ENCODE peak calls at places on chromosome 20, in seven cellular contexts. G, B, E, N, J, Y and V are unnamed samples.

GRCh38 chr20:51586005-51586440 is 43.5 kb upstream of the NFATC2 start:
- DNase-seq in B (no peak), N (no peak), Y (no peak), J (no peak), G (no peak), E (no peak), V (no peak)

GRCh38 chr20:45963059-45964011 is 8.7 kb downstream of the ZNF335 start:
- DNase-seq in G (peak; percentile 82), E (no peak), J (peak; percentile 56), B (no peak), Y (peak; percentile 15), N (no peak), V (no peak)

GRCh38 chr20:22559711-22560305 is 24.6 kb downstream of the FOXA2 start:
- DNase-seq in G (no peak), N (no peak), B (no peak), J (no peak), Y (no peak), E (no peak), V (no peak)

GRCh38 chr20:57840066-57840465 is 130.3 kb upstream of the PMEPA1 start:
- DNase-seq in B (no peak), E (no peak), N (no peak), G (no peak), J (no peak), Y (no peak), V (no peak)

GRCh38 chr20:54476336-54476928 is 1.0 kb downstream of the DOK5 start:
- DNase-seq in B (no peak), E (no peak), Y (no peak), G (no peak), J (no peak), N (no peak), V (no peak)

GRCh38 chr20:58583141-58583540 is 67.9 kb upstream of the APCDD1L start:
- DNase-seq in G (no peak), Y (no peak), B (no peak), E (no peak), N (no peak), J (no peak), V (no peak)

GRCh38 chr20:44409132-44409600 is 53.7 kb downstream of the HNF4A start:
- DNase-seq in E (no peak), B (no peak), G (no peak), N (no peak), Y (no peak), J (no peak), V (no peak)

GRCh38 chr20:1566701-1567100 is 9.2 kb upstream of the SIRPD start:
- DNase-seq in N (no peak), G (peak; percentile 1), Y (peak; percentile 0), E (no peak), B (no peak), J (no peak), V (no peak)

GRCh38 chr20:407953-408842 is at the start of gene RBCK1:
- DNase-seq in E (no peak), Y (peak; percentile 89), B (peak; percentile 98), J (peak; percentile 99), G (peak; percentile 85), N (no peak), V (peak; percentile 99)

GRCh38 chr20:9615766-9616454 is 101.5 kb downstream of the LAMP5 start:
- DNase-seq in E (peak; percentile 57), Y (no peak), G (no peak), B (no peak), N (no peak), J (no peak), V (peak; percentile 25)

GRCh38 chr20:31505903-31506302 is 8.3 kb upstream of the HM13 start:
- DNase-seq in Y (no peak), J (no peak), G (no peak), E (no peak), B (no peak), N (no peak), V (no peak)

GRCh38 chr20:63087236-63087871 is 80.6 kb upstream of the BHLHE23 start:
- DNase-seq in N (no peak), J (no peak), B (no peak), E (no peak), G (no peak), Y (no peak), V (no peak)

GRCh38 chr20:38805502-38805957 is at the start of gene PPP1R16B:
- DNase-seq in Y (peak; percentile 83), G (no peak), N (no peak), E (no peak), J (peak; percentile 94), B (peak; percentile 70), V (peak; percentile 73)

GRCh38 chr20:46028772-46029371 is at the start of gene SLC12A5:
- DNase-seq in J (no peak), B (no peak), G (no peak), Y (no peak), N (no peak), E (no peak), V (no peak)

GRCh38 chr20:18431206-18431605 is 35.6 kb downstream of the DZANK1 start:
- DNase-seq in G (no peak), Y (no peak), J (no peak), E (no peak), B (no peak), N (no peak), V (no peak)

GRCh38 chr20:51492167-51493092 is 50.1 kb downstream of the NFATC2 start:
- DNase-seq in E (no peak), B (no peak), Y (peak; percentile 83), N (no peak), J (no peak), G (no peak), V (no peak)

GRCh38 chr20:17227669-17228623 is 1.1 kb downstream of the PCSK2 start:
- DNase-seq in J (peak; percentile 26), N (no peak), E (no peak), G (no peak), Y (no peak), B (no peak), V (no peak)

GRCh38 chr20:10798811-10799210 is 125.0 kb upstream of the JAG1 start:
- DNase-seq in G (no peak), N (no peak), B (no peak), J (no peak), E (no peak), Y (no peak), V (no peak)

GRCh38 chr20:35111141-35111888 is 18.7 kb upstream of the TRPC4AP start:
- DNase-seq in B (no peak), Y (no peak), G (no peak), E (no peak), J (no peak), N (no peak), V (no peak)

GRCh38 chr20:56799187-56799586 is 170.1 kb downstream of the TFAP2C start:
- DNase-seq in Y (no peak), B (no peak), N (no peak), J (no peak), G (no peak), E (no peak), V (no peak)

GRCh38 chr20:18360601-18361000 is 72.3 kb downstream of the ZNF133 start:
- DNase-seq in N (no peak), G (no peak), Y (no peak), J (no peak), B (no peak), E (no peak), V (no peak)

GRCh38 chr20:20233041-20233514 is 134.8 kb upstream of the INSM1 start:
- DNase-seq in E (no peak), Y (no peak), N (no peak), J (peak; percentile 64), G (no peak), B (no peak), V (no peak)

GRCh38 chr20:32079655-32080109 is 27.6 kb downstream of the HCK start:
- DNase-seq in Y (no peak), E (no peak), J (no peak), N (no peak), B (no peak), G (peak; percentile 61), V (no peak)

GRCh38 chr20:33470457-33470856 is 19.4 kb upstream of the CBFA2T2 start:
- DNase-seq in J (no peak), B (no peak), N (no peak), E (no peak), G (no peak), Y (no peak), V (no peak)
- TF ChIP-seq TAF1 in J (no peak), B (no peak), N (no peak), E (no peak), G (no peak), Y (no peak), V (no peak)

GRCh38 chr20:64119681-64120341 is 12.4 kb upstream of the NPBWR2 start:
- DNase-seq in N (no peak), J (peak; percentile 24), E (no peak), Y (no peak), G (no peak), B (peak; percentile 18), V (no peak)

GRCh38 chr20:64116016-64116415 is 8.7 kb upstream of the NPBWR2 start:
- DNase-seq in Y (no peak), B (no peak), N (no peak), J (no peak), G (no peak), E (no peak), V (no peak)

GRCh38 chr20:64116541-64117423 is 9.4 kb upstream of the NPBWR2 start:
- DNase-seq in B (no peak), G (no peak), J (peak; percentile 20), E (no peak), N (no peak), Y (no peak), V (no peak)

GRCh38 chr20:64121586-64121985 is 14.2 kb upstream of the NPBWR2 start:
- DNase-seq in Y (no peak), J (no peak), N (no peak), B (no peak), G (no peak), E (no peak), V (no peak)

GRCh38 chr20:64119301-64119680 is 11.9 kb upstream of the NPBWR2 start:
- DNase-seq in G (no peak), E (no peak), B (no peak), Y (no peak), N (no peak), J (peak; percentile 30), V (no peak)
- TF ChIP-seq TAF1 in G (no peak), E (no peak), B (no peak), Y (no peak), N (no peak), J (no peak), V (no peak)

DNA sequence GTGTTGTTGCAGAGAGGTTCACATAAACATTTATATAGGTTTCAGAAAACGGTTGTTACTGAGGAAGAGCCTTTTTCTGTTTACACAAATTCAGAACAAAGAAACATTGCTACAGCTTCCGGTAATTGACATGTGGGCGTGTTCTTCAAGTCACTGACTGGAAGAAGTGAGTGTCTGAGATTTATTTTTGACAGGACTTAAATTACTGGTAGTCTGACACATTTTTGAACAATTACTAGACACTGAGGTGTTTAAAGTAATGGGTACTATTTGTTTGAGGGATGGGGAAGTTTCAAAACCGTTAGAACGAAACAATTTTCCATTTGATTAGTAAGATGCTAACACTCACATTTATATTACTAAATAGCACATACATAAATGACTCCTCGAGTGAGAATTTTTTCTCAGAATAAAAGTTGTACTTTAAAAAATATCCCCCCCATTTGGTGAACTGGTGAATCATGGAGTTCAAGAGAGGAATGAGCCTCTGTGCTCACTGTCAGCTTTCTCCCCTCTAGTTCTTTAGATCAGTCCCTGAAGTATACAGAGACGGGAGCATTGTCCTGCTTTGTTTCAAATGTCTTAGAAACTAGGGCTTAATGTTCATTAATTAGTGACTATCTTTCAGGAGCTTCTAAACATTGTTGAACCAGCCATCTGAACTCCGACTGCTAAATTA is 98.7 kb downstream of the TSHZ2 start:
- DNase-seq in B (no peak), G (peak; percentile 28), Y (no peak), E (no peak), N (no peak), J (no peak), V (no peak)
- TF ChIP-seq TAF1 in B (no peak), G (no peak), Y (no peak), E (no peak), N (no peak), J (no peak), V (no peak)

GRCh38 chr20:33660035-33660684 is 2.0 kb upstream of the C20orf144 start:
- DNase-seq in E (no peak), N (no peak), G (no peak), J (no peak), B (no peak), Y (no peak), V (no peak)
- TF ChIP-seq TAF1 in E (no peak), N (no peak), G (no peak), J (no peak), B (no peak), Y (no peak), V (no peak)